ENCODE peak calls at places on chromosomes 5 and 9, in six cellular contexts. I, W, R, Z, D and F are unnamed samples.

GRCh38 chr9:91817493-91818225 is 132.4 kb downstream of the ROR2 start:
- DNase-seq in D (peak), W (no peak), Z (no peak), I (peak), R (no peak), F (peak)

GRCh38 chr5:29614202-29614601 is 1579.3 kb upstream of the CDH6 start:
- DNase-seq in I (no peak), R (no peak), W (peak), Z (peak), D (no peak), F (peak)

GRCh38 chr9:3224931-3225330 is 300.9 kb downstream of the RFX3 start:
- DNase-seq in I (no peak), R (no peak), D (peak), Z (no peak), W (no peak), F (no peak)

GRCh38 chr9:122498883-122499288 is 11.7 kb upstream of the OR1J2 start:
- DNase-seq in I (no peak), R (no peak), Z (peak), D (peak), W (peak), F (peak)

GRCh38 chr5:93596676-93597441 is 13.8 kb downstream of the NR2F1 start:
- DNase-seq in R (no peak), Z (peak), D (peak), I (no peak), W (peak), F (no peak)

GRCh38 chr5:54703568-54704255 is 186.2 kb downstream of the SNX18 start:
- DNase-seq in W (no peak), R (no peak), Z (no peak), D (no peak), I (no peak), F (no peak)

GRCh38 chr5:112228672-112229071 is 190.4 kb downstream of the EPB41L4A start:
- DNase-seq in Z (peak), D (peak), I (peak), R (peak), W (peak), F (peak)

GRCh38 chr5:115246361-115246991 is 16.2 kb downstream of the PGGT1B start:
- DNase-seq in R (no peak), I (no peak), W (peak), D (peak), Z (peak), F (peak)

GRCh38 chr5:170896779-170897178 is 35.0 kb downstream of the RANBP17 start:
- DNase-seq in W (peak), R (peak), D (peak), Z (peak), I (no peak), F (no peak)

GRCh38 chr5:151896041-151896691 is 28.5 kb downstream of the GLRA1 start:
- DNase-seq in I (peak), D (peak), R (no peak), Z (peak), W (peak), F (peak)

GRCh38 chr9:104280216-104280585 is 186.1 kb downstream of the SMC2 start:
- DNase-seq in Z (peak), R (no peak), W (no peak), I (no peak), D (peak), F (no peak)

GRCh38 chr5:65924366-65925093 is 1.8 kb upstream of the ERBIN start:
- DNase-seq in W (no peak), D (no peak), Z (peak), I (no peak), R (no peak), F (no peak)

GRCh38 chr5:61624966-61625681 is 293.1 kb downstream of the ZSWIM6 start:
- DNase-seq in R (no peak), W (no peak), D (no peak), I (no peak), Z (no peak), F (no peak)

GRCh38 chr9:113131689-113132151 is 19.1 kb upstream of the SLC31A2 start:
- DNase-seq in D (peak), W (peak), R (no peak), I (no peak), Z (peak), F (no peak)

GRCh38 chr9:132712753-132713152 is 42.5 kb downstream of the GTF3C4 start:
- DNase-seq in D (no peak), I (no peak), Z (no peak), W (no peak), R (no peak), F (no peak)

GRCh38 chr5:159240301-159240870 is 22.7 kb upstream of the UBLCP1 start:
- DNase-seq in R (no peak), Z (peak), D (peak), W (peak), I (peak), F (peak)

GRCh38 chr9:101977614-101978210 is 239.3 kb upstream of the GRIN3A start:
- DNase-seq in D (peak), I (no peak), R (no peak), Z (peak), W (peak), F (peak)

GRCh38 chr5:21792736-21793135 is 1060.4 kb downstream of the CDH12 start:
- DNase-seq in D (peak), W (no peak), I (no peak), R (no peak), Z (peak), F (no peak)

DNA sequence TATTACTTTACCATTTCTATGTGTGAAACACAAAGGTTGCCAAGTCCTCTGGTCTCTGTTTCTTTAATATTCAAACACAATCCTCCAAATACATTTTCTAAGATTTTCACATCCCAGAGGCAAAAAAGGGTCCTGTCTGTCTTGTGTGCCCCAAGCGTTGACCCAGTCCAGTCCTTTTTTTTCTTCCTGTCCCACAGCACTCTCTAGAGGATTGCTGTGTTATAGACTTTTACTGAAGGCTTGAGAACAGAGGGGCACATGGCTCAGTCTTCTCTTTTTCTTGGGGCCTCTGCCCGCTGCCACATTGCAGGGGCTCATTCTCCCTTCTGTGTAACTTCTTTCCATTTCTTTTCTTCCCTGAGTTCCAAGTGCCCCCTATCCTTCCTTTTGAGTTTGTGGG is 78.6 kb upstream of the SLC28A3 start:
- DNase-seq in D (peak), W (no peak), R (no peak), I (no peak), Z (no peak), F (no peak)
- TF ChIP-seq CTCF in D (peak), W (no peak), R (peak), I (no peak), Z (peak), F (no peak)

GRCh38 chr9:90432951-90433350 is 209.7 kb downstream of the DIRAS2 start:
- DNase-seq in I (no peak), W (peak), D (peak), R (no peak), Z (no peak), F (peak)

GRCh38 chr9:90428517-90428916 is 214.1 kb downstream of the DIRAS2 start:
- DNase-seq in Z (no peak), R (no peak), I (no peak), D (no peak), W (no peak), F (no peak)

DNA sequence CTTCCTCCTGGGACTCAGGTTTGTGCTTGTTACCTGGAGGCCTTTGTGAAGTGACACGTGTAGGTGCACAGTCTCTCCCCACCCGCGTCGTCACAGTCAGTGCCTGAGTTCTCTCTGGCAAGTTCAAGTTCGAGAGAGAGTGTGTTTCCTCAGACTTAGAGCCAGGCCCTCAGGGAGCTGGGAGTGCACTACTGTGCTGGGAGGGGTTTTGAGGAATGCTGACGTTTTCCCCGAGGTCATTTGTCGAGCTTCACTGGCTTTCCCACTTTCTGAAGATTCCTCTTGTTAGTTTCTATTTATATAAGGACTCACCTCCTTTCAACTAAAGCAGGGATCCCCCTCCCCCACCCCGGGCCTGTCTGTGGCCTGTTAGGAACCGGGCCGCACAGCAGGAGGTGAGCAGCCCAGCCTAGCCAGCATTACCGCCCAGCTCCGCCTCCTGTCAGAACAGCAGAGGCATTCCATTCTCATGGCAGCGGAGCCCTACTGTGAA is 209.2 kb downstream of the DIRAS2 start:
- DNase-seq in W (peak), D (peak), R (peak), I (no peak), Z (no peak), F (peak)
- H3K4me3 ChIP-seq in W (peak), D (peak), R (no peak), I (no peak), Z (no peak), F (no peak)

GRCh38 chr5:64682608-64683007 is 7.7 kb upstream of the SHISAL2B start:
- DNase-seq in R (no peak), W (no peak), I (no peak), D (no peak), Z (no peak), F (no peak)
- TF ChIP-seq CTCF in R (no peak), W (no peak), I (no peak), D (peak), Z (peak), F (no peak)

DNA sequence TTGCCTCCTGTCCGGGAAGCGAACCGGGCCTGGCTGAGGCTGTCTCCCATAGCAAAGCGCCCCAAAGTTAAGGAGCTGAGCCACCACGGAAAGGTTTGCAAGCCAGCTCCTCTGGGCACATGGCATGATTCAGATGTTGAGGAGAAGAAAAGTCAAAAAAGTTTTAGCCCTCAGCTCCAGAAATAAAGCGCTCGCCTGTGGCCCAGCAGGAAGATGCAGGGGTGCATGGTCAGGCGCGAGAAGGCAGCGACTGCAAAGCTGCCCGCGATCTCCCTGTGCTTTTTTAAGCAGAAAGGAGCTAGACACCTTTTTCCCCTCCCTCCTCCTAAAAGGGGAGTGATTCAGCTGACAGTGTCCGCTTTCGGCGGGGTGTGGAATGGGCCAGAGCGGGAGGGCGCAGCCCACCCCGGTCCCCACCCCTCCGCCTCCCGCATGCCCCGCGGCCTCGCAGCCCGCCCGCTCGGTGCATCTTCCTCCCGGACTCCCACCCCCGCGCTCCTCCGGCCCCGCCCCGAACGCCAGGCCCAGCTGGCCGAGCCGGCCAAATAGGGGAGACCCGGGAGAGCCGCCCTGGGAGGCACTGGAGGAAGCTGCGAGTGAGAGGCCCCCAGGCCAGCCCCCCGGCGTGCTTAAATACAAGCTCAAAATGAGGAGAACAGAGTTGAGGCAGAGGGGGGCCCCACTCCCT is at the start of gene ADAMTS12:
- DNase-seq in R (peak), Z (no peak), D (peak), I (no peak), W (peak), F (no peak)
- H3K4me3 ChIP-seq in R (no peak), Z (no peak), D (peak), I (peak), W (no peak), F (no peak)